ENCODE peak calls at places on chromosome 3, in eight cellular contexts. One of them, this sample, is unnamed.

GRCh38 chr3:158434412-158435038 is 136.5 kb upstream of the MLF1 start:
- DNase-seq in H7: peak; percentile 2
- DNase-seq in left ventricle myocardium inferior: no peak
- DNase-seq in iPS-NIHi11: peak; percentile 39
- DNase-seq in NCI-H1417: peak; percentile 42
- DNase-seq in body of pancreas: peak; percentile 63
- DNase-seq in NCI-H1105: peak; percentile 70
- DNase-seq in stomach: peak; percentile 56
- DNase-seq in this sample: peak; percentile 76

GRCh38 chr3:128079823-128080222 is 27.6 kb downstream of the SEC61A1 start:
- DNase-seq in H7: no peak
- DNase-seq in left ventricle myocardium inferior: no peak
- DNase-seq in iPS-NIHi11: no peak
- DNase-seq in NCI-H1417: no peak
- DNase-seq in body of pancreas: no peak
- DNase-seq in NCI-H1105: no peak
- DNase-seq in stomach: no peak
- DNase-seq in this sample: no peak

GRCh38 chr3:119497824-119498187 is 541 bp upstream of the TIMMDC1 start:
- DNase-seq in H7: peak; percentile 16
- DNase-seq in left ventricle myocardium inferior: no peak
- DNase-seq in iPS-NIHi11: peak; percentile 16
- DNase-seq in NCI-H1417: no peak
- DNase-seq in body of pancreas: peak; percentile 48
- DNase-seq in NCI-H1105: no peak
- DNase-seq in stomach: peak; percentile 35
- DNase-seq in this sample: peak; percentile 30

GRCh38 chr3:170372190-170372879 is 14.8 kb downstream of the SKIL start:
- DNase-seq in H7: no peak
- DNase-seq in left ventricle myocardium inferior: no peak
- DNase-seq in iPS-NIHi11: no peak
- DNase-seq in NCI-H1417: no peak
- DNase-seq in body of pancreas: no peak
- DNase-seq in NCI-H1105: no peak
- DNase-seq in stomach: no peak
- DNase-seq in this sample: no peak

GRCh38 chr3:44024194-44024593 is 217.5 kb upstream of the TOPAZ1 start:
- DNase-seq in H7: no peak
- DNase-seq in left ventricle myocardium inferior: no peak
- DNase-seq in iPS-NIHi11: no peak
- DNase-seq in NCI-H1417: no peak
- DNase-seq in body of pancreas: no peak
- DNase-seq in NCI-H1105: no peak
- DNase-seq in stomach: no peak
- DNase-seq in this sample: no peak

GRCh38 chr3:8646313-8646938 is 1.8 kb upstream of the SSUH2 start:
- DNase-seq in H7: no peak
- DNase-seq in left ventricle myocardium inferior: no peak
- DNase-seq in iPS-NIHi11: no peak
- DNase-seq in NCI-H1417: no peak
- DNase-seq in body of pancreas: no peak
- DNase-seq in NCI-H1105: no peak
- DNase-seq in stomach: no peak
- DNase-seq in this sample: no peak

GRCh38 chr3:33592999-33593398 is 125.1 kb downstream of the CLASP2 start:
- DNase-seq in H7: no peak
- DNase-seq in left ventricle myocardium inferior: no peak
- DNase-seq in iPS-NIHi11: no peak
- DNase-seq in NCI-H1417: no peak
- DNase-seq in body of pancreas: no peak
- DNase-seq in NCI-H1105: no peak
- DNase-seq in stomach: no peak
- DNase-seq in this sample: no peak

GRCh38 chr3:10683106-10683505 is 132.9 kb upstream of the SLC6A11 start:
- DNase-seq in H7: no peak
- DNase-seq in left ventricle myocardium inferior: no peak
- DNase-seq in iPS-NIHi11: no peak
- DNase-seq in NCI-H1417: no peak
- DNase-seq in body of pancreas: no peak
- DNase-seq in NCI-H1105: no peak
- DNase-seq in stomach: no peak
- DNase-seq in this sample: no peak

GRCh38 chr3:112117826-112118571 is 15.0 kb downstream of the GCSAM start:
- DNase-seq in H7: no peak
- DNase-seq in left ventricle myocardium inferior: no peak
- DNase-seq in iPS-NIHi11: peak; percentile 28
- DNase-seq in NCI-H1417: no peak
- DNase-seq in body of pancreas: no peak
- DNase-seq in NCI-H1105: no peak
- DNase-seq in stomach: no peak
- DNase-seq in this sample: no peak

This sample was measured in fibroblast of mammary gland.